ENCODE peak calls at places on chromosomes 12 and 14, in six cellular contexts. N is tibial nerve, T is cardiac muscle cell, E is fibroblast of the aortic adventitia, R is upper lobe of right lung, L is fibroblast of mammary gland. A is an unnamed sample.

GRCh38 chr14:91415794-91416743 is 1.6 kb downstream of the CCDC88C start:
- DNase-seq in N (no peak), E (no peak), R (no peak), T (no peak), L (no peak), A (no peak)

GRCh38 chr12:54863948-54864584 is 9.8 kb downstream of the MUCL1 start:
- DNase-seq in E (no peak), L (no peak), N (no peak), R (no peak), T (no peak), A (no peak)

GRCh38 chr14:60720391-60720790 is 3.8 kb downstream of the SIX4 start:
- DNase-seq in E (no peak), T (no peak), L (no peak), R (no peak), N (no peak), A (peak)

GRCh38 chr12:88172844-88173407 is 30.8 kb downstream of the TMTC3 start:
- DNase-seq in N (no peak), E (no peak), L (peak), R (no peak), T (no peak), A (peak)

GRCh38 chr12:28192145-28192544 is 1.9 kb downstream of the CCDC91 start:
- DNase-seq in N (no peak), L (no peak), R (no peak), E (no peak), T (no peak), A (no peak)

GRCh38 chr14:24351517-24351916 is 11.7 kb upstream of the RIPK3 start:
- DNase-seq in R (no peak), L (peak), T (no peak), E (peak), N (no peak), A (peak)

GRCh38 chr12:121190523-121191031 is 19.4 kb upstream of the P2RX4 start:
- DNase-seq in E (peak), R (no peak), N (no peak), L (peak), T (no peak), A (peak)

GRCh38 chr12:50099302-50100008 is 4.4 kb upstream of the GPD1 start:
- DNase-seq in T (no peak), R (no peak), L (peak), N (no peak), E (peak), A (peak)

GRCh38 chr14:38290601-38291190 is 34.8 kb upstream of the CLEC14A start:
- DNase-seq in N (no peak), L (peak), E (peak), T (no peak), R (no peak), A (peak)

GRCh38 chr14:96039633-96040311 is 610 bp downstream of the C14orf132 start:
- DNase-seq in N (no peak), E (peak), T (peak), R (peak), L (peak), A (peak)

DNA sequence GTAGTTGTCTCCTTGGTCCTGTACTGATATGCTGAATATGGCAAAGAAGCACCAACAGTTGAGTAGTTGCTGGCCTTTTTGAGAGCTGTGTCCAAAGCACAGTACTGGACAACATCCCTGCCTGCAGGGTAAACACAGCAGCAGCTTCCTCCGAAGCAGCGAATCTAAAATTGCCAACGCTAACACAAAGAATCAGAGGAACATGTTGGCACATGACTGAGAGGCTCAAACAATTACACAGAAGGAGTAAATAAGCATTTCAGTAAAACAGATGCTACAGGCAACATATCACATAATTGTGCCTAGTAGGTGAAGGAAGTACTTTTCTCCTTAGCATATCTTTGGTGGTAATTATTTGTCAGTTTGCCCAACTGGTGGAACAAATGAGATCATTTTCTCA is 52.1 kb downstream of the KICS2 start:
- DNase-seq in N (no peak), T (no peak), L (no peak), R (no peak), E (no peak), A (no peak)
- TF ChIP-seq CTCF in N (no peak), T (no peak), L (no peak), R (no peak), E (no peak), A (no peak)

GRCh38 chr14:35158491-35158890 is 36.1 kb downstream of the PRORP start:
- DNase-seq in T (no peak), N (no peak), R (no peak), E (no peak), L (no peak), A (no peak)

GRCh38 chr14:35158951-35159653 is 36.8 kb downstream of the PRORP start:
- DNase-seq in T (no peak), E (no peak), R (no peak), L (no peak), N (no peak), A (no peak)

GRCh38 chr14:35161231-35161630 is 38.9 kb downstream of the PRORP start:
- DNase-seq in N (no peak), E (no peak), T (no peak), R (no peak), L (no peak), A (no peak)

GRCh38 chr14:35163384-35163783 is 41.0 kb downstream of the PRORP start:
- DNase-seq in R (no peak), E (no peak), N (no peak), L (no peak), T (no peak), A (no peak)

GRCh38 chr14:35159742-35160409 is 37.5 kb downstream of the PRORP start:
- DNase-seq in L (peak), T (no peak), E (peak), R (no peak), N (no peak), A (peak)
- H3K4me3 ChIP-seq in L (no peak), T (no peak), E (peak), R (no peak), N (no peak), A (no peak)

GRCh38 chr14:92599786-92600185 is 86.2 kb downstream of the RIN3 start:
- DNase-seq in E (no peak), R (no peak), N (no peak), T (no peak), L (peak), A (peak)

GRCh38 chr14:92595267-92595666 is 81.7 kb downstream of the RIN3 start:
- DNase-seq in T (no peak), L (no peak), E (no peak), R (no peak), N (no peak), A (no peak)

GRCh38 chr14:92598549-92598905 is 84.9 kb downstream of the RIN3 start:
- DNase-seq in R (no peak), E (no peak), N (no peak), T (no peak), L (no peak), A (no peak)

GRCh38 chr14:92597873-92598548 is 84.4 kb downstream of the RIN3 start:
- DNase-seq in R (no peak), E (no peak), L (no peak), T (no peak), N (no peak), A (no peak)

DNA sequence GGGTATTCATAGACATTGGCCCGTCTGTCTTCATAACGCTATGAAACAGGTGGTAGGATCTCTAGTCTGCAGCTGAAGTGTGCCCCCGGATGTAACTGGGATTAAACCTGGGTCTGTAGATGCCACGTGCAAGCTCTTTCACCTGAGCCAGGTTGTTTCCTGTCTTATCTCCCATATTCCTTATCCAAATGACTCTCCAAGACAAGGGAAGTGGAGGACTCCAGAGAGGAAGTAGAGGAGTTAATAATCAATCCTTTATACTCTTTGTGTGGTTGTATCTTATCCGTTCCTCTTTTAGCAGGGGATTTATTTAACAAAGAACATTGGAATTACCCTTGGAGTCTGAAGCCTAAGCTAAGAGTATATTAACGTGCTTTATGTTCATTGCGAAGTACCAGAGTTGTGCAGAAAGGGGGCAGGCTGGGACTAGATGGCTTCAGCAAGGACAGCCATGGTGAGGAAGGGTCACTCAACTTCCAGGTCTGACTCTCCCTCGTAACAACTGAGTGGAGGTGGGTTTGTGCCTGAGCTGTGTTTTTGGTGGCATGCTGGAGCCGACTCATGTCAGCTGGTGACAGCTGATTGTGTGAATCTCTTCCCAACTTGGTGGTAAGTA is 82.9 kb downstream of the RIN3 start:
- DNase-seq in E (no peak), L (no peak), R (no peak), T (peak), N (no peak), A (no peak)
- TF ChIP-seq CTCF in E (no peak), L (peak), R (no peak), T (no peak), N (no peak), A (no peak)

GRCh38 chr12:6323995-6324711 is 13.7 kb downstream of the PLEKHG6 start:
- DNase-seq in L (no peak), E (no peak), R (no peak), N (no peak), T (no peak), A (no peak)
- H3K4me3 ChIP-seq in L (no peak), E (no peak), R (no peak), N (no peak), T (no peak), A (no peak)

GRCh38 chr12:89777685-89778379 is 69.2 kb upstream of the ATP2B1 start:
- DNase-seq in L (no peak), E (no peak), N (no peak), R (no peak), T (no peak), A (no peak)
- TF ChIP-seq CTCF in L (no peak), E (no peak), N (no peak), R (no peak), T (no peak), A (no peak)